ENCODE peak calls at places on chromosomes 12 and 14, in four cellular contexts. D is tibial nerve, J is body of pancreas, O is stomach. I is an unnamed sample. For H3K9me3 and H3K27me3, the result is how much of the 10 kb centered on the place peaks cover.

GRCh38 chr14:76644875-76645518 is 116.3 kb upstream of the VASH1 start:
- DNase-seq in D (no peak), J (peak), O (no peak), I (no peak)

GRCh38 chr12:124007810-124008570 is 35.0 kb downstream of the ZNF664 start:
- DNase-seq in D (no peak), J (peak), O (no peak), I (no peak)

GRCh38 chr12:70652451-70652850 is 15.2 kb upstream of the PTPRB start:
- DNase-seq in D (no peak), J (no peak), O (no peak), I (no peak)

GRCh38 chr14:60648934-60649814 is at the start of gene SIX1:
- DNase-seq in D (peak), J (peak), O (peak), I (peak)

GRCh38 chr14:65027127-65027799 is 40.6 kb downstream of the FNTB start:
- DNase-seq in D (no peak), J (no peak), O (no peak), I (no peak)

GRCh38 chr14:61211476-61212262 is 69.5 kb downstream of the TMEM30B start:
- DNase-seq in D (no peak), J (no peak), O (no peak), I (no peak)

GRCh38 chr12:51517800-51518199 is 73.2 kb upstream of the SCN8A start:
- DNase-seq in D (no peak), J (no peak), O (no peak), I (no peak)

GRCh38 chr14:71355324-71356201 is 448.3 kb downstream of the PCNX1 start:
- DNase-seq in D (peak), J (peak), O (peak), I (peak)

GRCh38 chr12:100699209-100699608 is 95.4 kb upstream of the ANO4 start:
- DNase-seq in D (no peak), J (no peak), O (no peak), I (no peak)

GRCh38 chr12:125110641-125111360 is 45.6 kb downstream of the AACS start:
- DNase-seq in D (no peak), J (no peak), O (no peak), I (no peak)

GRCh38 chr14:68786491-68787234 is 6.2 kb downstream of the ZFP36L1 start:
- DNase-seq in D (no peak), J (peak), O (peak), I (no peak)

GRCh38 chr14:29810657-29811056 is 117.0 kb downstream of the PRKD1 start:
- DNase-seq in D (no peak), J (peak), O (peak), I (no peak)

GRCh38 chr14:33777651-33778050 is 173.2 kb downstream of the EGLN3 start:
- DNase-seq in D (no peak), J (no peak), O (no peak), I (no peak)

GRCh38 chr14:89277229-89277628 is 139.8 kb downstream of the FOXN3 start:
- DNase-seq in D (no peak), J (no peak), O (no peak), I (no peak)

GRCh38 chr12:3333583-3333982 is 157.4 kb upstream of the PRMT8 start:
- DNase-seq in D (no peak), J (no peak), O (no peak), I (no peak)

GRCh38 chr12:5102261-5102789 is 58.6 kb downstream of the KCNA5 start:
- DNase-seq in D (no peak), J (no peak), O (no peak), I (no peak)

GRCh38 chr14:68961361-68961760 is 17.7 kb downstream of the ACTN1 start:
- DNase-seq in D (no peak), J (no peak), O (no peak), I (no peak)

GRCh38 chr12:116171549-116171948 is 105.9 kb downstream of the MED13L start:
- DNase-seq in D (no peak), J (no peak), O (no peak), I (no peak)

GRCh38 chr14:79487632-79488031 is 723.7 kb downstream of the DIO2 start:
- DNase-seq in D (no peak), J (no peak), O (no peak), I (no peak)

GRCh38 chr14:69088523-69089445 is 64.1 kb downstream of the DCAF5 start:
- DNase-seq in D (no peak), J (no peak), O (no peak), I (no peak)

GRCh38 chr12:116135209-116135930 is 142.1 kb downstream of the MED13L start:
- DNase-seq in D (no peak), J (peak), O (no peak), I (no peak)

GRCh38 chr14:34331728-34332623 is 130.1 kb downstream of the SPTSSA start:
- DNase-seq in D (peak), J (peak), O (peak), I (no peak)

GRCh38 chr14:54730156-54730961 is 163.4 kb downstream of the SAMD4A start:
- DNase-seq in D (peak), J (no peak), O (no peak), I (no peak)

DNA sequence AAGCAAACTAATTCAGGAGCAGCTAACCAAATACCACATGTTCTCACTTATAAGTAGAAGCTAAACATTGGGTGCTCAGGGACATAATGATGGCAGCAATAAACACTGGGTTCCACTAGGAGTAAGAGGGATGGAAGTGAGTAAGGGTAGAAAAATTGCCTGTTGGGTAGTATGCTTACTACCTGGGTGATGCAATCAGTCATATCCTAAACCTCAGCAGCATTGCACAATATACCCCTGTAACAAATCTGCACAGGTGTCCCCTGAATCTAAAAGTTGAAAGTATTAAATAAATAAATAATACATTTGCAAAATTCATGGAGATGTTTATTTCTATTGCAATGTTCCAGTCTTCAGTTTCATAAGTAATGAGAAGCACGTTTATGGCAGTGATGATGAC is 409.8 kb upstream of the FOXG1 start:
- DNase-seq in D (no peak), J (no peak), O (no peak), I (no peak)
- H3K9me3 ChIP-seq in D (under half), J (under half), O (under half), I (under half)

GRCh38 chr12:94235894-94236293 is 87.5 kb downstream of the PLXNC1 start:
- DNase-seq in D (no peak), J (no peak), O (no peak), I (no peak)
- H3K27me3 ChIP-seq in D (under half), J (under half), O (under half), I (under half)

GRCh38 chr12:38158428-38159091 is 158.0 kb upstream of the ALG10B start:
- DNase-seq in D (no peak), J (no peak), O (no peak), I (peak)
- H3K9me3 ChIP-seq in D (under half), J (under half), O (under half), I (under half)

GRCh38 chr12:53986686-53987180 is 1.8 kb downstream of the HOXC10 start:
- DNase-seq in D (no peak), J (no peak), O (no peak), I (no peak)
- H3K27me3 ChIP-seq in D (under half), J (half or more), O (half or more), I (under half)

GRCh38 chr12:117865505-117865904 is 103.3 kb downstream of the KSR2 start:
- DNase-seq in D (no peak), J (no peak), O (no peak), I (no peak)
- H3K9me3 ChIP-seq in D (under half), J (under half), O (under half), I (under half)

GRCh38 chr14:36518586-36519430 is 1.2 kb downstream of the NKX2-1 start:
- DNase-seq in D (no peak), J (no peak), O (no peak), I (no peak)

GRCh38 chr14:36516719-36517241 is 3.3 kb downstream of the NKX2-1 start:
- DNase-seq in D (no peak), J (no peak), O (no peak), I (no peak)

GRCh38 chr14:36518031-36518585 is 1.9 kb downstream of the NKX2-1 start:
- DNase-seq in D (no peak), J (no peak), O (no peak), I (no peak)

GRCh38 chr14:36515896-36516718 is 3.9 kb downstream of the NKX2-1 start:
- DNase-seq in D (no peak), J (no peak), O (no peak), I (no peak)

DNA sequence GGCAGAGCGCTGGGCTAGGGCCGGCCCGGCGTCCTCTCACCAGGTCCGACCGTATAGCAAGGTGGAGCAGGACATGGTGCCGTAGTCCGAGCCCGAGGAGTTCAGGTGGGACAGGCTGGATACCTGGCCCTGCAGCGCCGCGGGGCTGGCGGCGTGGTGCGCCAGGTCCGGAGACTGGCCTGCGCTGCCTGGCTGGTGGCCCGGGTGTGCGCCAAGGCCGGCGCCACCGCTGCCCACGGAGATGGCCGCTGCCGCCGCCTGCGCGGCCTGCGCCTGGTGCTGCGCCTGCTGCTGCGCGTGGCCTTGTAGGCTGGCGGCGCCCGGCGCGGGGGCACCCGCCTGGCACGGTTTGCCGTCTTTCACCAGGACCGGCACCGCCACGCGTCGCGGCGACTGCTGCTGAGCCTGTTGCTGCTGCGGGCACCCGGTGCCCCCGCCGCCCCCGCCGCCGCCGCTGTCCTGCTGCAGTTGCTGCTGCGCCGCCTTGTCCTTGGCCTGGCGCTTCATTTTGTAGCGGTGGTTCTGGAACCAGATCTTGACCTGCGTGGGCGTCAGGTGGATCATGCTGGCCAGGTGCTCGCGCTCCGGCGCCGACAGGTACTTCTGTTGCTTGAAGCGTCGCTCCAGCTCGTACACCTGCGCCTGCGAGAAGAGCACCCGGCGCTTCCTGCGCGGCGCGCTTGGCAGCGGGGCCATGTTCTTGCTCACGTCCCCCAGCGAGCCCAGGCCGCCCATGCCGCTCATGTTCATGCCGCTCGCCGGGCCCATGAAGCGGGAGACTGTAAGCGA is 2.6 kb downstream of the NKX2-1 start:
- DNase-seq in D (no peak), J (no peak), O (no peak), I (no peak)
- H3K27me3 ChIP-seq in D (under half), J (half or more), O (half or more), I (half or more)

DNA sequence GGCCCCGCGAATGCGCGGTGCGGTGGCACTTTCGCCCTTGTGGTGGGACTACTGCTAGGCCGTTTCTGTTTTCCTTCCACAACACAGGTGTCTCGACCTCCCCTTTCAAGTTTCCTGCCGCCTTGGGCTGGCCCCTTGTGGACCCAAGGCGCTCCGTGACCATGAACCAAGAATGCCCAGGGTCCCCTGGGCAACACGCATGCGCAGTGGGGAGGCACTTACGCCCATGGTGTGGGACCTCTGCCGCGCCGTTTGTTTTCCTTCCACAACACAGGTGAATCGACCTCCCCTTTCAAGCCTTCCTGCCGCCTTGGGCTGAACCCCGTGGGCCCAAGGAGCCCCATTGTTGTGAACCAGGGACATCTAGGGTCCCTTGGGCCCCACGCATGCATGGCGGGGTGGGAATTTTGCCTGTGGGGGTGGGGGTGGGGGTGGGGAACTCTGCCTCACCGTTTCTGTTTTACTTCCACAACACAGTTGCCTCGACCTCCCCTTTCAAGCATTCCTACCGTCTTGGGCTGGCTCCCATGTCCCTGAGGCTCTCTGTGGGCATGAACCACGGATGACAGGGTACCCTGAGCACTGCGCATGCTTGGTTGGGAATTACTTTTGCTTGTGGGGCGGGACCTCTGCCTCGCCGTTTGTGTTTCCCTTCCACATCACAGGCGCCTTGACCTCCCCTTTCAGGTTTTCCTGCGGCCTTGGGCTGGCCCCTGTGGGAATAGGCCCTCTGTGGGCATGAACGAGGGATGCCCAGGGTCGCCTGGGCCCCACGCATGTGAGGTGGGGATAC is 355.1 kb downstream of the ALG10 start:
- DNase-seq in D (no peak), J (no peak), O (no peak), I (no peak)
- H3K9me3 ChIP-seq in D (under half), J (half or more), O (under half), I (under half)

GRCh38 chr14:104377256-104377655 is 202.3 kb upstream of the C14orf180 start:
- DNase-seq in D (no peak), J (no peak), O (no peak), I (no peak)
- H3K27me3 ChIP-seq in D (under half), J (under half), O (under half), I (under half)

DNA sequence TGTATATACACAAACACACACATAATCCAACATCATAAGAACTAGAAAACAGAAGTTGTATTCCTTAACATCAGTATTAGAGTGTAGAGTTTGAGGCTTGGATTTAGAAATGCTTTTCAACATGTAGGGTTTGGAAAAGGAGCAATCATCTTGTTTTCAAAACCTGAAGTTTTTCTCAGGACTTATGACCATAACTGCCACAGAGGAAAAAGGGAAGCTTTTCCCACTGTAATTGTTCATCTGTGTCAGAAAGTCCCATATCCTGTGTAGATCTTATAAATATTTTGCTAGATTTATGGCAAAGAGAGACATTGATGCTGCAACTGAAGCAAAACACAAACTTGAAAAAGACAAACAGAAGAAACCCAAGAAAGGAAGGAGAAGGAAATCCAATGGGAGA is 115.7 kb downstream of the GRIP1 start:
- DNase-seq in D (no peak), J (no peak), O (no peak), I (no peak)
- H3K9me3 ChIP-seq in D (under half), J (under half), O (under half), I (under half)

GRCh38 chr12:6827437-6827894 is 741 bp upstream of the P3H3 start:
- DNase-seq in D (peak), J (peak), O (peak), I (peak)
- H3K27me3 ChIP-seq in D (under half), J (under half), O (under half), I (under half)